ENCODE peak calls at places on chromosome 9, in seven cellular contexts. I, U, X, Q, B, A and T are unnamed samples. For H3K36me3, the result is how much of the 10 kb centered on the place peaks cover.

GRCh38 chr9:74935008-74935407 is 17.7 kb downstream of the C9orf40 start:
- DNase-seq in Q (no peak), X (no peak), U (no peak), A (no peak), B (no peak), I (no peak), T (no peak)

GRCh38 chr9:127919253-127919815 is 2.5 kb upstream of the ST6GALNAC4 start:
- DNase-seq in X (peak), Q (peak), A (peak), U (peak), B (peak), I (no peak), T (no peak)

GRCh38 chr9:136701665-136702048 is 10.7 kb upstream of the DIPK1B start:
- DNase-seq in I (no peak), B (no peak), X (no peak), A (no peak), Q (no peak), U (no peak), T (no peak)

GRCh38 chr9:78370991-78371390 is 74.1 kb downstream of the PSAT1 start:
- DNase-seq in U (no peak), B (no peak), A (no peak), I (no peak), Q (no peak), X (no peak), T (no peak)

GRCh38 chr9:130328349-130328801 is 62.8 kb downstream of the HMCN2 start:
- DNase-seq in I (no peak), A (peak), Q (peak), X (peak), U (no peak), B (no peak), T (no peak)

GRCh38 chr9:127423934-127424668 is at the start of gene ZNF79:
- DNase-seq in Q (peak), I (peak), B (no peak), X (peak), A (peak), U (peak), T (peak)

GRCh38 chr9:104906441-104907277 is 21.3 kb downstream of the ABCA1 start:
- DNase-seq in A (peak), U (peak), I (no peak), Q (no peak), X (peak), B (no peak), T (no peak)

GRCh38 chr9:32490601-32491000 is 35.4 kb downstream of the RIGI start:
- DNase-seq in A (no peak), I (no peak), Q (no peak), B (no peak), U (no peak), X (no peak), T (no peak)

GRCh38 chr9:91162784-91163440 is 198.8 kb downstream of the AUH start:
- DNase-seq in I (peak), X (no peak), U (no peak), Q (no peak), A (no peak), B (no peak), T (peak)

GRCh38 chr9:19492775-19493173 is 84.0 kb downstream of the ACER2 start:
- DNase-seq in X (no peak), I (no peak), Q (no peak), U (no peak), B (no peak), A (no peak), T (no peak)

GRCh38 chr9:113503613-113504230 is 40.2 kb downstream of the RGS3 start:
- DNase-seq in B (no peak), Q (peak), U (no peak), X (no peak), I (no peak), A (no peak), T (no peak)

GRCh38 chr9:129145841-129146292 is 32.2 kb downstream of the IER5L start:
- DNase-seq in A (peak), Q (peak), B (no peak), X (peak), U (no peak), I (no peak), T (no peak)

GRCh38 chr9:78605029-78605930 is 308.4 kb downstream of the PSAT1 start:
- DNase-seq in A (no peak), Q (no peak), X (no peak), U (no peak), I (no peak), B (no peak), T (no peak)

GRCh38 chr9:2620876-2621677 is 510 bp upstream of the VLDLR start:
- DNase-seq in B (peak), A (peak), U (no peak), X (peak), Q (peak), I (peak), T (peak)

GRCh38 chr9:118957585-118957984 is 411.6 kb downstream of the BRINP1 start:
- DNase-seq in A (no peak), I (no peak), Q (no peak), B (no peak), X (no peak), U (no peak), T (no peak)

GRCh38 chr9:83937861-83938455 is 16.7 kb upstream of the KIF27 start:
- DNase-seq in X (no peak), U (no peak), Q (peak), I (peak), B (no peak), A (no peak), T (peak)

GRCh38 chr9:107251756-107252322 is 31.2 kb upstream of the RAD23B start:
- DNase-seq in X (peak), B (no peak), A (peak), Q (peak), U (no peak), I (no peak), T (no peak)

GRCh38 chr9:121009657-121010056 is 40.4 kb downstream of the C5 start:
- DNase-seq in X (no peak), Q (no peak), U (no peak), I (no peak), A (no peak), B (no peak), T (no peak)

GRCh38 chr9:130284690-130285089 is 19.1 kb downstream of the HMCN2 start:
- DNase-seq in Q (no peak), A (no peak), I (no peak), U (no peak), X (no peak), B (no peak), T (no peak)

GRCh38 chr9:86298873-86299272 is 16.5 kb upstream of the ISCA1 start:
- DNase-seq in A (no peak), U (no peak), I (no peak), B (no peak), Q (no peak), X (no peak), T (peak)

GRCh38 chr9:27791311-27791710 is 218.0 kb upstream of the C9orf72 start:
- DNase-seq in B (no peak), Q (no peak), U (no peak), A (no peak), X (no peak), I (no peak), T (no peak)

GRCh38 chr9:136494531-136495215 is 11.8 kb upstream of the SEC16A start:
- DNase-seq in I (no peak), Q (no peak), B (no peak), A (no peak), X (no peak), U (no peak), T (no peak)

GRCh38 chr9:122403381-122404002 is 32.7 kb downstream of the PTGS1 start:
- DNase-seq in Q (no peak), A (no peak), I (no peak), U (no peak), X (no peak), B (no peak), T (no peak)

DNA sequence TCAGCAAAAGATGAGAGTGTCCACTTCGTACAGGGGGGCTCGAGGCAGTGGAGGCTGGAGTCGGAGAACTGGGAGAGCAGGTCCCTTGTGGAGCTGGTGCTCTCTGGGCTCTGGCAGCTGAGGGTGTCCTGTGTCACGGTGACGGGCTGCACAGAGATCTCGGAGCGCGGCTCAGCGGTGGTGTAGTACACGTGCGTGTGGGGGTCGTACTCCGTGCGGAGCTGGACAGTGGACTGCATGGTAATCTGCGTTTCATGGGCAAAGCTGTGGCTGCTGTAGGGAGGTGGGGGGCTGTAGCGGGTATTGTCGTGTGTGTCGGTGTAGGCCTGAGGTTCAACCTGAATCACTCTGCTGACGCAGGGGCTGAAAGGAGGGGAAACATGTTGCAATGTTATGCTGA is 48.0 kb downstream of the PTCH1 start:
- DNase-seq in X (no peak), B (no peak), I (no peak), Q (no peak), A (no peak), U (no peak), T (no peak)
- H3K36me3 ChIP-seq in X (under half), B (under half), I (under half), Q (under half), A (under half), U (under half), T (under half)

DNA sequence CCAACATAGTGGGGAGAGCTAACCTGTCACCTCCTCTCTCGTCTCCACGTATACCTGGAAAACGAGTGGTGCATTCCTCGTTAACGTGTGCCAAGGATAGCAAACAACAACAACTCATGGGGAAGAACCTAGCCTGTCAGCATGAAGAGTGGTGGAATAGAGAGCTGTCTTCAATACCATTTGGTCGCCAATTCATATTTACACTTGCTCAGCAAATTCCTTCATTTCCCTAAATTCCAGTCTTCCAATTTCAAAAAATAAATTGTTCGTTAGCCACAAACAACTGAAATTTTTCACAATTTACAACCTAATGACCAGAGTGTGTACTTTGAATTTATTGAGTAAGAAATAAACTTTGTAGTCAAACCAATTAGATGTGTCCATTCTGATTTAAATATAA is 344.8 kb downstream of the NTRK2 start:
- DNase-seq in A (no peak), X (no peak), U (no peak), I (no peak), Q (no peak), B (no peak), T (no peak)
- H3K4me3 ChIP-seq in A (no peak), X (no peak), U (no peak), I (no peak), Q (no peak), B (no peak), T (no peak)

GRCh38 chr9:133356391-133357091 is at the start of the genes SURF1 and SURF2:
- DNase-seq in I (peak), Q (peak), U (peak), B (no peak), X (peak), A (peak), T (peak)
- H3K36me3 ChIP-seq in I (half or more), Q (under half), U (under half), B (under half), X (under half), A (under half), T (under half)

DNA sequence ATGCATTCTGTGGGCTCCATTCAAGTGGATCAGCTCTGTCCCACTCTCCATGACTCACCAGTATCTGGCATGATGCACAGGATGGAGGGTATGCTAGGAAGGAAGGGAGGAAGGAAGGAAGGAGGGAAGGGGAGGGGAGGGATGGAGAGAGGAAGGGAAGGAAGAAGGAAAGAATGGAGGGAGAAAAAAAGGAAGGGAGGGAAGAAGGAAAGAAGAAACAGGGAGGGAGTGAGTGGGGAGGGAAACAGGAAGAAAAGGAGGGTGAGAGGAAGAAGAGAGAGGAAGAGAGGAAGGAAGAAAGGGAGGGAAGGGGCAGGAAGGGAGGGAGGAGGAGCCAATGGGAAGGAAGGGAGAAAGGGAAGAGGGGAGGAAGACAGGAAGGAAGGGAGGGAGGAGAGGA is 5.3 kb upstream of the BARHL1 start:
- DNase-seq in Q (no peak), B (no peak), A (no peak), I (no peak), X (no peak), U (no peak), T (no peak)
- H3K4me3 ChIP-seq in Q (no peak), B (no peak), A (no peak), I (no peak), X (no peak), U (no peak), T (no peak)

DNA sequence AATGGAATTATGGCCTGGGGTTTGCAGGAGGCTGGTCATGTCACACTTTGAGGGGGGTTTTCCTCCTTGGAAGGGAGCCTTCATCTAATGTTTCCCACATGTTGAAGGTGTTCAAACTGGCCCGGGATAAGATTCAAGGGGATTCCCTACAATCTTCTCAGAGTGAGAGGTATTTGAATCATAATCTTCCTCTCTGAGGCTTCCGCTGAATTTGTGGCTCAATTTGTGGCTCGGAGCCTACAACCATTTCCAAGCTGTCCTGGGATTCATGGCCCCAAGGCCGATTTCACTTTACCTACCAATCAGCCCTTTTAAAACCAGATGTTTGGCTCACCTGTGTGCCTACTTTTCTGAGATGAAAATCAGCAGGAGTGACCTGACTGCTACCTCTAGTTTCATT is 3.9 kb downstream of the TNC start:
- DNase-seq in I (no peak), U (no peak), Q (no peak), A (no peak), X (no peak), B (no peak), T (no peak)
- H3K36me3 ChIP-seq in I (under half), U (under half), Q (under half), A (under half), X (under half), B (under half), T (under half)

GRCh38 chr9:77016111-77016525 is 3.3 kb upstream of the FOXB2 start:
- DNase-seq in I (no peak), A (no peak), X (no peak), Q (no peak), B (no peak), U (no peak), T (no peak)

GRCh38 chr9:77018058-77019009 is 1.1 kb upstream of the FOXB2 start:
- DNase-seq in U (no peak), B (no peak), A (no peak), Q (no peak), I (no peak), X (no peak), T (no peak)

GRCh38 chr9:77016526-77017504 is 2.6 kb upstream of the FOXB2 start:
- DNase-seq in A (no peak), B (no peak), U (no peak), I (no peak), Q (no peak), X (no peak), T (no peak)

GRCh38 chr9:77019010-77019809 is at the start of gene FOXB2:
- DNase-seq in I (no peak), U (no peak), X (no peak), A (no peak), Q (no peak), B (no peak), T (no peak)

GRCh38 chr9:77017505-77017894 is 2.0 kb upstream of the FOXB2 start:
- DNase-seq in U (no peak), Q (no peak), A (no peak), X (no peak), I (no peak), B (no peak), T (no peak)
- H3K4me3 ChIP-seq in U (no peak), Q (no peak), A (no peak), X (no peak), I (no peak), B (no peak), T (no peak)

DNA sequence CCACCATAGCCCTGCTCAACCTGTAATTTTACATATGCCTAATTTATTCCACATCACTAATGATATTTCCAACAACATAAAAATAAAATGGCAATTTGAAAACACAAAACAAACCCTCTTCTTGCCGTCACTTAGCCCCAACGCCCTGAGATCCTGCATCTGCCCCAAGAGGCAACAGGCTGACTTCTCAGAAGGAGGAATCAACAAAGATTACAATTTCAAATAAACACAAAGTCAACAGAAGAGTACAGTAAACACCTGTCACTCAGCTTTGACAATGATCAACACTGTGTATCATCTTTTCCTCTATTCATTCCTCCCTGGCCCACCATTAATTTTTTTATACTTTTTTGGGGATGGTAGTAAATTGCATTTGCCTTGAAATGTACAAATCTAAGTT is 19.8 kb downstream of the EPB41L4B start:
- DNase-seq in B (no peak), X (no peak), U (no peak), I (no peak), A (no peak), Q (no peak), T (no peak)
- H3K36me3 ChIP-seq in B (under half), X (under half), U (under half), I (under half), A (under half), Q (under half), T (under half)

GRCh38 chr9:97075289-97075870 is 36.4 kb upstream of the CTSV start:
- DNase-seq in I (no peak), X (no peak), Q (no peak), U (no peak), A (no peak), B (no peak), T (no peak)

GRCh38 chr9:97072285-97072770 is 33.4 kb upstream of the CTSV start:
- DNase-seq in B (no peak), X (no peak), U (no peak), Q (no peak), I (no peak), A (no peak), T (no peak)

GRCh38 chr9:97076238-97076637 is 37.3 kb upstream of the CTSV start:
- DNase-seq in I (no peak), U (no peak), X (no peak), A (no peak), Q (no peak), B (no peak), T (no peak)

GRCh38 chr9:97078362-97078761 is 39.4 kb upstream of the CTSV start:
- DNase-seq in U (no peak), A (no peak), Q (no peak), B (no peak), X (no peak), I (no peak), T (no peak)

DNA sequence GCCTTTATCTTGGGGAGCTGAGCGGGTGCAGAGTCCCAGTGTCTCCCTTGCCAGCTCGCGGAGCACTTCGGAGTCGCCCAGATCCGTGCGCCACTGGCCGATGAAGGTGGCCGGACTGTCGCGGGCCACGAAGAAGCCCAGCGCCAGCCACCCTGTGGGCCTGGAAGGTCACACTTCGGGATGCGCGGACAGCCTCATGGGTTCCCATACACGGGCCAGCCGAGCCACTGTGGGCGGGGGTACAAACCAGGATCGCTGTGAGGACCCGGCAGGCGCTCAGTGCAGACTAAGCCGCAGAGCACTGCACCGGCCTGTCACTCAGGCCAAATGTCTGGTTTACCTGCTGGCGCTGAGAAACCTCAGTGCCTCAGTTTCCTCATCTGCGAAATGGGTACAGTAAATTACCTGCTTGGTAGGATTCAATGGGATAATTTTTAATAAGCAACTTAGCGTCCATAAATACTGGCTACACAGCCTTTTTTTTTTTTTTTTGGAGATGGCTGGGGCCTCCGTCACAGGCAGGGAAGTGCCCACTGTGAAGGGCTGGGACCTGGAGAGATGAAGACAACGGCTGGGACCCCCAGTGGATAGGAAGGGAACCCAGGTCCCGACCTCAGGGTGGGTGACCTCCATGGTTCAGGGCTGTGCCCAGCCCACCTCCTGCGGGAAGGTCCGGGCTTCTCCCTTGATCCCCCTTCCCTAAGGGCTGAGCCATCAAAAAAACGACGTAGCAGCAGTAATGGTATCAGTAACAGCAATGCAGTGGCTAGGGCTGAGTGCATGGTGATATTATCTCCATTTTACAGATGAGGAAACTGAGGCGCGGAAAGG is 38.7 kb upstream of the CTSV start:
- DNase-seq in B (no peak), U (no peak), A (no peak), X (no peak), Q (no peak), I (no peak), T (no peak)
- H3K4me3 ChIP-seq in B (no peak), U (no peak), A (no peak), X (no peak), Q (no peak), I (no peak), T (no peak)

GRCh38 chr9:111566234-111566633 is 33.2 kb downstream of the PTGR1 start:
- DNase-seq in I (no peak), X (no peak), B (no peak), A (no peak), Q (peak), U (no peak), T (no peak)
- H3K36me3 ChIP-seq in I (under half), X (under half), B (under half), A (under half), Q (half or more), U (half or more), T (under half)